ENCODE peak calls at places on chromosomes 2 and 18, in five cellular contexts. U, L, N, R and W are unnamed samples.

GRCh38 chr2:174336403-174337336 is 1.9 kb downstream of the SP9 start:
- DNase-seq in L (no peak), R (peak), U (no peak), N (peak), W (peak)

GRCh38 chr2:217052856-217053577 is 193.2 kb upstream of the TNP1 start:
- DNase-seq in N (no peak), L (no peak), R (no peak), U (no peak), W (no peak)

GRCh38 chr2:235223011-235223410 is 270.8 kb upstream of the AGAP1 start:
- DNase-seq in L (peak), R (no peak), N (no peak), U (no peak), W (no peak)

GRCh38 chr2:239679755-239680154 is 278.9 kb upstream of the HDAC4 start:
- DNase-seq in N (no peak), L (no peak), U (no peak), R (no peak), W (no peak)

GRCh38 chr2:210626849-210627248 is 70.5 kb downstream of the CPS1 start:
- DNase-seq in N (no peak), L (peak), U (peak), R (peak), W (no peak)

GRCh38 chr2:3237501-3237889 is 140.1 kb downstream of the EIPR1 start:
- DNase-seq in R (no peak), N (no peak), U (no peak), L (no peak), W (no peak)

GRCh38 chr2:74530239-74531161 is 767 bp downstream of the HTRA2 start:
- DNase-seq in N (peak), L (peak), R (peak), U (peak), W (peak)

GRCh38 chr2:231297108-231297908 is 98.2 kb upstream of the B3GNT7 start:
- DNase-seq in N (peak), R (peak), L (peak), U (peak), W (peak)

GRCh38 chr2:232897386-232897970 is 27.4 kb downstream of the SNORC start:
- DNase-seq in R (no peak), N (no peak), U (no peak), L (no peak), W (peak)

GRCh38 chr2:106156305-106157288 is 37.5 kb downstream of the UXS1 start:
- DNase-seq in U (peak), L (no peak), R (no peak), N (no peak), W (no peak)

GRCh38 chr18:79397830-79398761 is 2.4 kb downstream of the NFATC1 start:
- DNase-seq in U (no peak), N (no peak), R (no peak), L (no peak), W (no peak)

GRCh38 chr2:237708961-237709360 is 81.6 kb downstream of the LRRFIP1 start:
- DNase-seq in R (no peak), U (no peak), L (no peak), N (peak), W (no peak)

GRCh38 chr2:96470636-96471035 is 34.5 kb downstream of the NEURL3 start:
- DNase-seq in N (peak), R (no peak), L (peak), U (no peak), W (peak)

GRCh38 chr18:35949903-35950627 is 22.4 kb upstream of the RMP24 start:
- DNase-seq in U (peak), N (peak), R (peak), L (peak), W (peak)

GRCh38 chr2:184814428-184814827 is 216.1 kb downstream of the ZNF804A start:
- DNase-seq in N (peak), L (no peak), U (no peak), R (no peak), W (no peak)

GRCh38 chr18:43312891-43313290 is 35.6 kb upstream of the SYT4 start:
- DNase-seq in N (no peak), L (peak), U (peak), R (no peak), W (no peak)

GRCh38 chr2:178320011-178320410 is 125.7 kb downstream of the OSBPL6 start:
- DNase-seq in U (no peak), R (no peak), L (no peak), N (no peak), W (no peak)

GRCh38 chr2:170092475-170092874 is 85.5 kb upstream of the MYO3B start:
- DNase-seq in U (no peak), L (no peak), N (no peak), R (no peak), W (no peak)

GRCh38 chr2:158191076-158191566 is 89.4 kb downstream of the UPP2 start:
- DNase-seq in L (peak), U (no peak), N (peak), R (peak), W (no peak)

GRCh38 chr2:239304533-239305221 is 96.1 kb downstream of the HDAC4 start:
- DNase-seq in U (no peak), N (peak), R (no peak), L (no peak), W (no peak)

GRCh38 chr18:45606007-45606406 is 9.3 kb upstream of the SLC14A2 start:
- DNase-seq in N (peak), R (no peak), U (no peak), L (no peak), W (no peak)

GRCh38 chr2:134235771-134236170 is 18.1 kb upstream of the MGAT5 start:
- DNase-seq in R (no peak), L (peak), N (no peak), U (no peak), W (no peak)

GRCh38 chr2:100222844-100223243 is 80.5 kb upstream of the AFF3 start:
- DNase-seq in N (no peak), U (no peak), L (no peak), R (no peak), W (no peak)

GRCh38 chr2:55425449-55425848 is 5.8 kb upstream of the CCDC88A start:
- DNase-seq in L (peak), R (no peak), U (peak), N (no peak), W (peak)

GRCh38 chr2:166361351-166362153 is 14.2 kb downstream of the SCN9A start:
- DNase-seq in N (peak), U (peak), R (peak), L (peak), W (peak)

GRCh38 chr2:26216587-26216986 is 27.8 kb downstream of the HADHA start:
- DNase-seq in N (no peak), R (no peak), L (no peak), U (no peak), W (no peak)

GRCh38 chr2:176380341-176380740 is 111.1 kb downstream of the MTX2 start:
- DNase-seq in N (no peak), L (no peak), R (no peak), U (no peak), W (no peak)

GRCh38 chr2:69619725-69620124 is 23.8 kb downstream of the AAK1 start:
- DNase-seq in N (no peak), R (no peak), L (no peak), U (no peak), W (no peak)

GRCh38 chr18:30971338-30971956 is 71.1 kb downstream of the DSC3 start:
- DNase-seq in U (peak), L (peak), N (peak), R (peak), W (peak)

GRCh38 chr2:190746971-190747761 is 98.3 kb downstream of the NAB1 start:
- DNase-seq in R (no peak), L (peak), N (peak), U (no peak), W (no peak)

GRCh38 chr18:70044626-70045025 is 97.0 kb upstream of the CD226 start:
- DNase-seq in L (peak), R (no peak), N (no peak), U (peak), W (peak)

GRCh38 chr2:105886029-105886454 is 141.3 kb downstream of the NCK2 start:
- DNase-seq in L (peak), U (no peak), N (no peak), R (no peak), W (no peak)

GRCh38 chr2:40038646-40039045 is 259.6 kb upstream of the THUMPD2 start:
- DNase-seq in R (no peak), L (peak), N (no peak), U (no peak), W (no peak)

GRCh38 chr2:17800219-17800618 is 16.0 kb upstream of the MSGN1 start:
- DNase-seq in R (no peak), U (no peak), N (no peak), L (peak), W (peak)

GRCh38 chr2:72991980-72992733 is 74.8 kb downstream of the EMX1 start:
- DNase-seq in R (no peak), N (no peak), L (no peak), U (no peak), W (no peak)

DNA sequence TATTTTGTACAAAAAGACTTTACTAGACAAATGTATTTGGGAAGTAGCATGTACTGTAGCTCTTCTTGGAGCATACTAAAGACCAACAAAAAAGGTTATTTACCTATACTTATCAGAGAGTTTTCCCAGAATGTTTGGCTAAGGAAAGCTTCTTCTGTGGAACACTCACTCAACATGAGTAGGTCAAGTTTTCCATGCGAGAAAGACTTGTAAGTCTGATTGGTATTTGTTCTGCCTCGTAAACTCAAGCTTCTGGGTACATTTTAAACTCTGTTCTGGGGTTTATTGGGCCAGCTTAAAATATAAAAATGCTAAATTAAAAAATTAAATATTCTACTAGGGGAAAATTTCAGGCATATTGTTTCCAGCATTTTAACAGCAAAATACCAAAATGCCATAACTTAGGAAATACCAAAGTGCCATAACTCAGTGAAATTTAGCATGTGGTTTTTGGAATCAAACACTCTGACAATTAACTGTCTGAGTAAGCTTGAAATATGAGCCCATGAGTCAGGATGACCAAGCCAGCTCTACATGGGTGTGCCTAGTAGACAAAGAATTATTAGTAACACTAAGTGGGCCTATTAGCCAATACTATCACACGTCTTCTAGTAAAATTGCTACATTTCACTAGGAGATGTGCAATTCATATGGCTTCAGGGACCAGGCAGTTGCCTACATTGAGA is 47.3 kb upstream of the SERPINE2 start:
- DNase-seq in N (no peak), R (no peak), U (peak), L (peak), W (no peak)
- TF ChIP-seq EZH2phosphoT487 in N (no peak), R (no peak), U (no peak), L (no peak), W (no peak)

DNA sequence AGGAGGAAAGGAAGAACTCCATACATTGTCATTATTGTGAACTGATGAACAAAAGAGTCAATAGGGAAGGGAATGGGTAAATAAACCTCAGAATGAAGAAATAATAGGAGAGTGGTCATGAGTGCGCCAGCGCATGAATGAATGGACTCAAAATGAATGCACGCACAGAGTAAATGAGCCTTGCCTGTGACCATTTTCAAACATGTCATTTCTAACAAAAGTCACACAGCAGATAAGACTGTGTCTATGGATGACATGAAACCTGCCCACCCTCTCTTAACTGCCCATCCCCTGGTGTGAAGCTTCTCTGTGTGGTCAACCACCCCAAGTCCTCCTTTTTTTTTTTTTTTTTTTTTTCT is 121.1 kb upstream of the TEX51 start:
- DNase-seq in R (no peak), U (no peak), N (no peak), L (no peak), W (no peak)
- H3K4me3 ChIP-seq in R (peak), U (no peak), N (peak), L (no peak), W (no peak)

GRCh38 chr2:240990726-240991377 is 7.6 kb upstream of the SNED1 start:
- DNase-seq in U (no peak), L (no peak), N (no peak), R (no peak), W (no peak)

GRCh38 chr2:240989451-240990265 is 8.8 kb upstream of the SNED1 start:
- DNase-seq in R (peak), U (peak), N (peak), L (peak), W (peak)

GRCh38 chr2:240990266-240990529 is 8.2 kb upstream of the SNED1 start:
- DNase-seq in R (no peak), N (no peak), U (no peak), L (no peak), W (no peak)

GRCh38 chr2:240992572-240993291 is 5.7 kb upstream of the SNED1 start:
- DNase-seq in N (no peak), U (no peak), L (no peak), R (no peak), W (no peak)

GRCh38 chr2:240991378-240992263 is 6.8 kb upstream of the SNED1 start:
- DNase-seq in U (peak), L (peak), R (no peak), N (peak), W (peak)
- TF ChIP-seq EZH2phosphoT487 in U (no peak), L (no peak), R (no peak), N (no peak), W (no peak)

GRCh38 chr2:120567128-120567527 is 168.5 kb upstream of the GLI2 start:
- DNase-seq in U (no peak), L (no peak), N (no peak), R (no peak), W (no peak)
- H3K4me3 ChIP-seq in U (no peak), L (no peak), N (no peak), R (no peak), W (no peak)

DNA sequence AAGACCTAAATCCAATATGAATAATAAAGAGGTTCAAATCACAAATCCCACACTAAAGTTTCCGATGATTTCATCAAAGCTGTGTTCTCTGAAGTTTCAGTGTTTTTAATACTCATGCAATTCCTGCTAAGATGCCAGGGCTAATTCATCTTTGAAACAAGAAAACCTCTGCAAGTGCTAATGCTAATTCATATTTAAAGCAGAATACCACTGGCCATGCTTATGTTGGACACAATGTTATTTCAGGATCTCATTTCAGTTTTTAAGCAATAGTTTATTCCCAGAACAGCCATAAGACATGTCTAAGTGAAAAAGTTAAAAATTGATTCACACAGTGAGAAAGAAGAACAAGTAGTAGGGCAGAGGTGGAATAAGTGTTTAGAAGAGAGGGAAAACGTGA is 62.8 kb downstream of the GRB14 start:
- DNase-seq in R (no peak), L (no peak), N (no peak), U (no peak), W (no peak)
- TF ChIP-seq EZH2phosphoT487 in R (no peak), L (no peak), N (no peak), U (no peak), W (no peak)

GRCh38 chr2:224523626-224524577 is 61.3 kb downstream of the CUL3 start:
- DNase-seq in L (no peak), U (no peak), N (peak), R (peak), W (no peak)
- H3K4me3 ChIP-seq in L (no peak), U (no peak), N (no peak), R (peak), W (no peak)

GRCh38 chr2:108933691-108934117 is 55.3 kb downstream of the EDAR start:
- DNase-seq in L (no peak), R (no peak), N (no peak), U (no peak), W (no peak)

GRCh38 chr2:108932736-108933135 is 56.3 kb downstream of the EDAR start:
- DNase-seq in L (no peak), R (no peak), N (no peak), U (no peak), W (no peak)

GRCh38 chr2:108929896-108930425 is 59.1 kb downstream of the EDAR start:
- DNase-seq in R (no peak), L (no peak), N (no peak), U (no peak), W (no peak)

GRCh38 chr2:108928660-108929377 is 60.2 kb downstream of the EDAR start:
- DNase-seq in N (no peak), L (no peak), U (no peak), R (no peak), W (no peak)

DNA sequence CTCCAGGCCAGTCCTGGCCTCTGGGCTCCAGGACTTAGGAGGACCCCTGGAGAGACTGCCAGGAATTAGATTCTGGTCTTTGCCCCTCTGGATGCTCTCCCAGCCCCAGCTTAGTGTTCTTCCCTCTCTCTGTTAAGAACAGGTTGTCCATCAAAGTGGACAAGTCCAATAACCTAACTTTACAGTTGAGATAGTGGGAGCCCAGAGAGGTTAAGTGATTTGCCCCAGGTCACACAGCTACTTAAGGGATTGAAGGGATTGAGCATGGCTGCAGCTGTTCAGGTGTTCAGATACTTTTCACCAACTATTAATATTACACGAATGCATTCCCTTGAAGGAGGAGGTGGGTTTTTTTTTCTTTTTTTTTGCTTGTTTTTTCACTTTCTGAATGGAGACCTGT is 57.6 kb downstream of the EDAR start:
- DNase-seq in N (no peak), R (no peak), L (no peak), U (no peak), W (no peak)
- TF ChIP-seq EZH2phosphoT487 in N (no peak), R (no peak), L (no peak), U (no peak), W (no peak)